ENCODE peak calls at places on chromosomes 12 and 14, in ten cellular contexts. One of them, this sample, is unnamed.

GRCh38 chr14:94945615-94946014 is 175.7 kb upstream of the GSC start:
- DNase-seq in A549: no peak
- DNase-seq in SK-N-SH: no peak
- DNase-seq in ovary: no peak
- DNase-seq in sigmoid colon: no peak
- DNase-seq in K562: no peak
- DNase-seq in tibial nerve: no peak
- DNase-seq in stomach: no peak
- DNase-seq in upper lobe of left lung: no peak
- DNase-seq in GM12878: no peak
- DNase-seq in this sample: no peak

GRCh38 chr14:95463173-95463901 is 53.1 kb downstream of the SYNE3 start:
- DNase-seq in A549: no peak
- DNase-seq in SK-N-SH: no peak
- DNase-seq in ovary: no peak
- DNase-seq in sigmoid colon: no peak
- DNase-seq in K562: no peak
- DNase-seq in tibial nerve: no peak
- DNase-seq in stomach: peak; percentile 62
- DNase-seq in upper lobe of left lung: no peak
- DNase-seq in GM12878: no peak
- DNase-seq in this sample: no peak

GRCh38 chr12:105393586-105393985 is 63.1 kb downstream of the C12orf75 start:
- DNase-seq in A549: no peak
- DNase-seq in SK-N-SH: no peak
- DNase-seq in ovary: no peak
- DNase-seq in sigmoid colon: no peak
- DNase-seq in K562: no peak
- DNase-seq in tibial nerve: no peak
- DNase-seq in stomach: no peak
- DNase-seq in upper lobe of left lung: no peak
- DNase-seq in GM12878: no peak
- DNase-seq in this sample: no peak

GRCh38 chr14:91501348-91501747 is 8.8 kb downstream of the PPP4R3A start:
- DNase-seq in A549: no peak
- DNase-seq in SK-N-SH: no peak
- DNase-seq in ovary: no peak
- DNase-seq in sigmoid colon: no peak
- DNase-seq in K562: no peak
- DNase-seq in tibial nerve: no peak
- DNase-seq in stomach: no peak
- DNase-seq in upper lobe of left lung: no peak
- DNase-seq in GM12878: no peak
- DNase-seq in this sample: no peak

GRCh38 chr12:111425655-111426054 is 19.9 kb downstream of the SH2B3 start:
- DNase-seq in A549: no peak
- DNase-seq in SK-N-SH: no peak
- DNase-seq in ovary: no peak
- DNase-seq in sigmoid colon: no peak
- DNase-seq in K562: no peak
- DNase-seq in tibial nerve: no peak
- DNase-seq in stomach: no peak
- DNase-seq in upper lobe of left lung: no peak
- DNase-seq in GM12878: no peak
- DNase-seq in this sample: no peak

GRCh38 chr14:43313719-43314118 is 1193.4 kb downstream of the FSCB start:
- DNase-seq in A549: no peak
- DNase-seq in SK-N-SH: no peak
- DNase-seq in ovary: no peak
- DNase-seq in sigmoid colon: no peak
- DNase-seq in K562: no peak
- DNase-seq in tibial nerve: no peak
- DNase-seq in stomach: no peak
- DNase-seq in upper lobe of left lung: no peak
- DNase-seq in GM12878: no peak
- DNase-seq in this sample: no peak

GRCh38 chr12:111413442-111414086 is 7.8 kb downstream of the SH2B3 start:
- DNase-seq in A549: no peak
- DNase-seq in SK-N-SH: no peak
- DNase-seq in ovary: no peak
- DNase-seq in sigmoid colon: no peak
- DNase-seq in K562: no peak
- DNase-seq in tibial nerve: no peak
- DNase-seq in stomach: no peak
- DNase-seq in upper lobe of left lung: no peak
- DNase-seq in GM12878: no peak
- DNase-seq in this sample: no peak

GRCh38 chr14:73227812-73228781 is 9.2 kb upstream of the PAPLN start:
- DNase-seq in A549: peak; percentile 92
- DNase-seq in SK-N-SH: peak; percentile 41
- DNase-seq in ovary: peak; percentile 80
- DNase-seq in sigmoid colon: peak; percentile 83
- DNase-seq in K562: no peak
- DNase-seq in tibial nerve: no peak
- DNase-seq in stomach: no peak
- DNase-seq in upper lobe of left lung: peak; percentile 43
- DNase-seq in GM12878: no peak
- DNase-seq in this sample: no peak

GRCh38 chr12:6606331-6607131 is 648 bp downstream of the CHD4 start:
- DNase-seq in A549: peak; percentile 62
- DNase-seq in SK-N-SH: peak; percentile 72
- DNase-seq in ovary: peak; percentile 83
- DNase-seq in sigmoid colon: peak; percentile 89
- DNase-seq in K562: peak; percentile 77
- DNase-seq in tibial nerve: peak; percentile 43
- DNase-seq in stomach: peak; percentile 59
- DNase-seq in upper lobe of left lung: peak; percentile 91
- DNase-seq in GM12878: no peak
- DNase-seq in this sample: no peak

GRCh38 chr12:47886471-47887240 is 18.1 kb downstream of the VDR start:
- DNase-seq in A549: no peak
- DNase-seq in SK-N-SH: no peak
- DNase-seq in ovary: no peak
- DNase-seq in sigmoid colon: no peak
- DNase-seq in K562: no peak
- DNase-seq in tibial nerve: no peak
- DNase-seq in stomach: no peak
- DNase-seq in upper lobe of left lung: no peak
- DNase-seq in GM12878: no peak
- DNase-seq in this sample: no peak

GRCh38 chr14:71533800-71534199 is 398.4 kb upstream of the RGS6 start:
- DNase-seq in A549: no peak
- DNase-seq in SK-N-SH: no peak
- DNase-seq in ovary: no peak
- DNase-seq in sigmoid colon: no peak
- DNase-seq in K562: no peak
- DNase-seq in tibial nerve: no peak
- DNase-seq in stomach: no peak
- DNase-seq in upper lobe of left lung: no peak
- DNase-seq in GM12878: no peak
- DNase-seq in this sample: no peak

GRCh38 chr12:88362439-88362838 is 217.8 kb downstream of the KITLG start:
- DNase-seq in A549: no peak
- DNase-seq in SK-N-SH: no peak
- DNase-seq in ovary: no peak
- DNase-seq in sigmoid colon: no peak
- DNase-seq in K562: no peak
- DNase-seq in tibial nerve: no peak
- DNase-seq in stomach: no peak
- DNase-seq in upper lobe of left lung: no peak
- DNase-seq in GM12878: no peak
- DNase-seq in this sample: no peak

GRCh38 chr12:71840226-71840847 is 778 bp downstream of the TBC1D15 start:
- DNase-seq in A549: peak; percentile 49
- DNase-seq in SK-N-SH: peak; percentile 12
- DNase-seq in ovary: no peak
- DNase-seq in sigmoid colon: no peak
- DNase-seq in K562: peak; percentile 54
- DNase-seq in tibial nerve: no peak
- DNase-seq in stomach: no peak
- DNase-seq in upper lobe of left lung: no peak
- DNase-seq in GM12878: no peak
- DNase-seq in this sample: no peak

GRCh38 chr14:54758041-54758440 is 144.6 kb downstream of the GCH1 start:
- DNase-seq in A549: no peak
- DNase-seq in SK-N-SH: no peak
- DNase-seq in ovary: no peak
- DNase-seq in sigmoid colon: no peak
- DNase-seq in K562: no peak
- DNase-seq in tibial nerve: no peak
- DNase-seq in stomach: no peak
- DNase-seq in upper lobe of left lung: no peak
- DNase-seq in GM12878: no peak
- DNase-seq in this sample: no peak

GRCh38 chr12:94571556-94571955 is 78.8 kb downstream of the TMCC3 start:
- DNase-seq in A549: peak; percentile 11
- DNase-seq in SK-N-SH: no peak
- DNase-seq in ovary: peak; percentile 61
- DNase-seq in sigmoid colon: no peak
- DNase-seq in K562: no peak
- DNase-seq in tibial nerve: no peak
- DNase-seq in stomach: peak; percentile 65
- DNase-seq in upper lobe of left lung: no peak
- DNase-seq in GM12878: no peak
- DNase-seq in this sample: no peak

GRCh38 chr12:124784871-124785572 is 78.6 kb downstream of the SCARB1 start:
- DNase-seq in A549: no peak
- DNase-seq in SK-N-SH: no peak
- DNase-seq in ovary: no peak
- DNase-seq in sigmoid colon: no peak
- DNase-seq in K562: no peak
- DNase-seq in tibial nerve: no peak
- DNase-seq in stomach: no peak
- DNase-seq in upper lobe of left lung: peak; percentile 56
- DNase-seq in GM12878: no peak
- DNase-seq in this sample: no peak

GRCh38 chr12:66197413-66198055 is 8.5 kb downstream of the IRAK3 start:
- DNase-seq in A549: no peak
- DNase-seq in SK-N-SH: no peak
- DNase-seq in ovary: no peak
- DNase-seq in sigmoid colon: no peak
- DNase-seq in K562: no peak
- DNase-seq in tibial nerve: no peak
- DNase-seq in stomach: no peak
- DNase-seq in upper lobe of left lung: no peak
- DNase-seq in GM12878: no peak
- DNase-seq in this sample: no peak

GRCh38 chr14:77278461-77279230 is 7.6 kb upstream of the NGB start:
- DNase-seq in A549: no peak
- DNase-seq in SK-N-SH: no peak
- DNase-seq in ovary: no peak
- DNase-seq in sigmoid colon: no peak
- DNase-seq in K562: no peak
- DNase-seq in tibial nerve: no peak
- DNase-seq in stomach: no peak
- DNase-seq in upper lobe of left lung: no peak
- DNase-seq in GM12878: no peak
- DNase-seq in this sample: no peak

GRCh38 chr14:100524233-100524932 is 62.8 kb downstream of the BEGAIN start:
- DNase-seq in A549: no peak
- DNase-seq in SK-N-SH: no peak
- DNase-seq in ovary: no peak
- DNase-seq in sigmoid colon: peak; percentile 33
- DNase-seq in K562: no peak
- DNase-seq in tibial nerve: no peak
- DNase-seq in stomach: peak; percentile 9
- DNase-seq in upper lobe of left lung: no peak
- DNase-seq in GM12878: no peak
- DNase-seq in this sample: peak; percentile 79
- TF ChIP-seq EP300 in A549: no peak
- TF ChIP-seq EP300 in SK-N-SH: no peak
- TF ChIP-seq EP300 in ovary: no peak
- TF ChIP-seq EP300 in sigmoid colon: no peak
- TF ChIP-seq EP300 in K562: no peak
- TF ChIP-seq EP300 in tibial nerve: no peak
- TF ChIP-seq EP300 in stomach: no peak
- TF ChIP-seq EP300 in upper lobe of left lung: no peak
- TF ChIP-seq EP300 in GM12878: no peak
- TF ChIP-seq EP300 in this sample: no peak

DNA sequence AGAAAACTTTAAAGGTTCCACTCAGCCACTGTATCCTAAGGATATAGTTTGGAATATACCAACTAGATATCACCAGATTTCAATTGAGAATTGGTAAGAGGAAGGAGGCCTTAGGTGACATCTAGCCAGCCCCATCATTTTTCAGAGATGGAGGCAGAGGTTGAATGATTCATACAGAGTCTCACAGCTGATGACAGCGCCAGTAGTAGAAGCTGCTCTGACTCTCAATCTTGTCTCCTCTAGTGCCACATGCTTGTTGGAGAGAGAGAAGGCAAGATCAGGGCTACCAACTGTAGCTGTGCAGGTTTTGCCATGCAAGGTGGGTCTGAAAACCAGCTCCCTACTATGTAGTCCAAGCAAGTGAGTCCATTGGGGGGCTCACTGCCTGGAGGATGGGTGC is 6.1 kb downstream of the FRMD6 start:
- DNase-seq in A549: no peak
- DNase-seq in SK-N-SH: no peak
- DNase-seq in ovary: no peak
- DNase-seq in sigmoid colon: no peak
- DNase-seq in K562: no peak
- DNase-seq in tibial nerve: no peak
- DNase-seq in stomach: no peak
- DNase-seq in upper lobe of left lung: no peak
- DNase-seq in GM12878: no peak
- DNase-seq in this sample: no peak
- H3K4me1 ChIP-seq in A549: peaks cover 38% of the 10 kb centered on the region
- H3K4me1 ChIP-seq in SK-N-SH: peaks cover 34% of the 10 kb centered on the region
- H3K4me1 ChIP-seq in ovary: peaks cover 8% of the 10 kb centered on the region
- H3K4me1 ChIP-seq in sigmoid colon: peaks cover 30% of the 10 kb centered on the region
- H3K4me1 ChIP-seq in K562: no peaks in the 10 kb centered on the region
- H3K4me1 ChIP-seq in tibial nerve: peaks cover 10% of the 10 kb centered on the region
- H3K4me1 ChIP-seq in stomach: peaks cover 23% of the 10 kb centered on the region
- H3K4me1 ChIP-seq in upper lobe of left lung: peaks cover 4% of the 10 kb centered on the region
- H3K4me1 ChIP-seq in GM12878: no peaks in the 10 kb centered on the region
- H3K4me1 ChIP-seq in this sample: peaks cover 21% of the 10 kb centered on the region

GRCh38 chr12:3152013-3152412 is 74.8 kb downstream of the TSPAN9 start:
- DNase-seq in A549: no peak
- DNase-seq in SK-N-SH: peak; percentile 36
- DNase-seq in ovary: peak; percentile 46
- DNase-seq in sigmoid colon: no peak
- DNase-seq in K562: no peak
- DNase-seq in tibial nerve: no peak
- DNase-seq in stomach: no peak
- DNase-seq in upper lobe of left lung: no peak
- DNase-seq in GM12878: no peak
- DNase-seq in this sample: no peak
- TF ChIP-seq EP300 in A549: no peak
- TF ChIP-seq EP300 in SK-N-SH: no peak
- TF ChIP-seq EP300 in ovary: no peak
- TF ChIP-seq EP300 in sigmoid colon: no peak
- TF ChIP-seq EP300 in K562: no peak
- TF ChIP-seq EP300 in tibial nerve: no peak
- TF ChIP-seq EP300 in stomach: no peak
- TF ChIP-seq EP300 in upper lobe of left lung: no peak
- TF ChIP-seq EP300 in GM12878: no peak
- TF ChIP-seq EP300 in this sample: no peak

DNA sequence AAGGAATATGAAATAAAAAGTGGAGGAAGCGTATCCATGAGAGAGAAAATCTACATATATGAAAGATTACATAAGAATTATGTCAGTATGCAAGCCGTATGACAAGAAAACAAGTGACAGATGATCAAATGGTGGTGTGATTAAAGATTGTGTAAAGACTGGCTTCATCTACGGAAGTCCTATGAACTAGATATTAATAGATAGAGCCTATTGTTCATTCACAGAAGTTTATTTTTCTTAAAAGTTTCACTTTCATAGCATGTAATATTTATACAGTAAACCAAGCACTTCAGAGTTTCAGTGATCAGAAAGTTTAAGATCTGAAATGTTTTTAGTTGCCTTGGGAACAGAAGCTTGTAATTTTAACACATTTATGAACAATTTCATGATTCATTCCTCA is 84.5 kb downstream of the VRK1 start:
- DNase-seq in A549: no peak
- DNase-seq in SK-N-SH: no peak
- DNase-seq in ovary: no peak
- DNase-seq in sigmoid colon: no peak
- DNase-seq in K562: no peak
- DNase-seq in tibial nerve: no peak
- DNase-seq in stomach: no peak
- DNase-seq in upper lobe of left lung: no peak
- DNase-seq in GM12878: no peak
- DNase-seq in this sample: no peak
- H3K4me1 ChIP-seq in A549: peaks cover 2% of the 10 kb centered on the region
- H3K4me1 ChIP-seq in SK-N-SH: no peaks in the 10 kb centered on the region
- H3K4me1 ChIP-seq in ovary: no peaks in the 10 kb centered on the region
- H3K4me1 ChIP-seq in sigmoid colon: no peaks in the 10 kb centered on the region
- H3K4me1 ChIP-seq in K562: peaks cover 3% of the 10 kb centered on the region
- H3K4me1 ChIP-seq in tibial nerve: no peaks in the 10 kb centered on the region
- H3K4me1 ChIP-seq in stomach: no peaks in the 10 kb centered on the region
- H3K4me1 ChIP-seq in upper lobe of left lung: no peaks in the 10 kb centered on the region
- H3K4me1 ChIP-seq in GM12878: peaks cover 9% of the 10 kb centered on the region
- H3K4me1 ChIP-seq in this sample: no peaks in the 10 kb centered on the region